ENCODE peak calls at places on chromosomes 16 and 17, in eight cellular contexts. U is astrocyte of the spinal cord; L is GM23248; I is EL; W is T-helper 9 cell; D is activated CD8-positive, alpha-beta memory T cell treated with anti-CD3 and anti-CD28 coated beads for 48 hours; Y is A549; E is NCI-H1694. S is an unnamed sample.

GRCh38 chr17:79466562-79467350 is 144.1 kb downstream of the RBFOX3 start:
- DNase-seq in E (no peak), I (no peak), U (no peak), W (no peak), L (no peak), Y (no peak), D (no peak), S (no peak)

GRCh38 chr17:45338996-45339535 is 22.2 kb upstream of the MAP3K14 start:
- DNase-seq in Y (no peak), L (no peak), D (no peak), W (no peak), U (no peak), I (no peak), E (no peak), S (no peak)

GRCh38 chr17:83137523-83137922 is 58.1 kb downstream of the METRNL start:
- DNase-seq in U (no peak), W (no peak), D (no peak), I (no peak), L (no peak), Y (no peak), E (no peak), S (no peak)

GRCh38 chr17:6448473-6448872 is 4.2 kb downstream of the PIMREG start:
- DNase-seq in U (no peak), L (no peak), Y (no peak), E (no peak), D (no peak), I (no peak), W (no peak), S (no peak)

GRCh38 chr16:53282975-53283946 is 151.0 kb upstream of the RBL2 start:
- DNase-seq in Y (peak), U (peak), E (peak), D (no peak), L (peak), W (no peak), I (peak), S (peak)

GRCh38 chr17:63772801-63773271 is 561 bp downstream of the CCDC47 start:
- DNase-seq in I (peak), Y (peak), U (peak), E (no peak), D (no peak), L (peak), W (no peak), S (peak)

GRCh38 chr17:858941-859452 is 76.8 kb downstream of the MRM3 start:
- DNase-seq in L (peak), U (no peak), D (no peak), Y (no peak), W (no peak), I (no peak), E (no peak), S (no peak)

GRCh38 chr17:352421-353212 is at the start of gene RPH3AL:
- DNase-seq in W (no peak), D (no peak), E (peak), U (peak), L (peak), Y (peak), I (no peak), S (peak)

GRCh38 chr16:1530883-1531637 is 2.4 kb upstream of the TMEM204 start:
- DNase-seq in Y (no peak), U (no peak), L (peak), W (no peak), I (peak), D (no peak), E (no peak), S (no peak)

GRCh38 chr16:16162591-16162990 is 60.7 kb downstream of the ABCC6 start:
- DNase-seq in Y (no peak), U (no peak), D (no peak), E (no peak), I (no peak), L (no peak), W (no peak), S (no peak)

GRCh38 chr16:74650966-74651567 is 15.6 kb downstream of the RFWD3 start:
- DNase-seq in I (no peak), D (no peak), U (peak), L (peak), E (no peak), W (no peak), Y (no peak), S (peak)

GRCh38 chr17:3754066-3754457 is 30.4 kb downstream of the HASPIN start:
- DNase-seq in D (no peak), W (no peak), Y (no peak), U (no peak), I (no peak), L (no peak), E (no peak), S (no peak)

GRCh38 chr16:24900230-24900629 is 54.5 kb downstream of the SLC5A11 start:
- DNase-seq in U (no peak), W (no peak), Y (no peak), I (no peak), L (no peak), E (no peak), D (no peak), S (no peak)

GRCh38 chr17:76726766-76727718 is at the start of gene METTL23:
- DNase-seq in L (peak), W (peak), Y (peak), D (peak), I (peak), U (peak), E (no peak), S (peak)

GRCh38 chr17:77798481-77798880 is 160.0 kb upstream of the TNRC6C start:
- DNase-seq in I (no peak), E (no peak), D (no peak), L (no peak), Y (no peak), W (no peak), U (no peak), S (no peak)

GRCh38 chr16:35391328-35391727 is 1931.9 kb downstream of the TP53TG3F start:
- DNase-seq in W (no peak), Y (peak), I (peak), L (peak), U (peak), D (no peak), E (peak), S (peak)

GRCh38 chr16:56190903-56191806 is at the start of gene GNAO1:
- DNase-seq in Y (peak), D (no peak), E (peak), W (peak), L (peak), I (peak), U (peak), S (no peak)

GRCh38 chr17:36611345-36612072 is 10.1 kb downstream of the MRM1 start:
- DNase-seq in W (no peak), I (peak), Y (peak), D (no peak), E (no peak), U (peak), L (peak), S (peak)

GRCh38 chr17:18101828-18102227 is 6.7 kb upstream of the MYO15A start:
- DNase-seq in W (no peak), I (no peak), D (no peak), Y (no peak), E (no peak), L (no peak), U (no peak), S (no peak)

GRCh38 chr16:3212006-3212405 is 23.0 kb downstream of the ZNF200 start:
- DNase-seq in U (no peak), W (no peak), I (no peak), Y (no peak), E (no peak), L (no peak), D (no peak), S (no peak)

GRCh38 chr16:49700222-49700927 is 155.5 kb downstream of the ZNF423 start:
- DNase-seq in Y (no peak), W (no peak), L (peak), E (peak), I (no peak), D (no peak), U (peak), S (no peak)

GRCh38 chr17:83046759-83047478 is 32.5 kb upstream of the METRNL start:
- DNase-seq in L (no peak), D (no peak), W (no peak), I (no peak), Y (no peak), E (no peak), U (no peak), S (no peak)

GRCh38 chr17:9986754-9987382 is 81.8 kb upstream of the RCVRN start:
- DNase-seq in E (no peak), I (no peak), W (no peak), D (no peak), U (no peak), Y (no peak), L (no peak), S (no peak)

GRCh38 chr16:50924759-50925545 is 183.1 kb downstream of the CYLD start:
- DNase-seq in W (no peak), D (no peak), I (no peak), L (no peak), U (no peak), E (no peak), Y (no peak), S (no peak)

GRCh38 chr16:85361441-85362118 is 249.3 kb upstream of the CIBAR2 start:
- DNase-seq in L (no peak), Y (no peak), D (no peak), E (no peak), I (no peak), W (no peak), U (no peak), S (no peak)

GRCh38 chr17:41654908-41655607 is 30.7 kb upstream of the KRT17 start:
- DNase-seq in I (no peak), E (no peak), Y (no peak), U (no peak), L (no peak), D (no peak), W (no peak), S (peak)

S was measured in HT-29.